ENCODE peak calls at places on chromosomes 13 and 19, in four cellular contexts. C is Peyer's patch, M is globus pallidus, Z is endothelial cell. O is an unnamed sample.

GRCh38 chr19:42466521-42467436 is 24.0 kb upstream of the CXCL17 start:
- DNase-seq in Z (no peak), C (no peak), M (peak; percentile 46), O (no peak)

GRCh38 chr19:13234518-13234917 is 84.3 kb downstream of the IER2 start:
- DNase-seq in M (no peak), Z (no peak), C (peak; percentile 83), O (no peak)

GRCh38 chr13:101942038-101942437 is 459.8 kb downstream of the FGF14 start:
- DNase-seq in Z (peak; percentile 54), M (peak; percentile 38), C (no peak), O (peak; percentile 54)

GRCh38 chr19:16153582-16154336 is 10.3 kb downstream of the HSH2D start:
- DNase-seq in C (no peak), Z (no peak), M (no peak), O (no peak)

GRCh38 chr19:13275016-13275722 is 125.0 kb downstream of the IER2 start:
- DNase-seq in Z (no peak), M (no peak), C (no peak), O (no peak)

GRCh38 chr19:18223860-18224524 is 2.2 kb downstream of the PDE4C start:
- DNase-seq in M (peak; percentile 12), C (peak; percentile 61), Z (peak; percentile 72), O (no peak)

GRCh38 chr19:38429055-38429810 is 3.2 kb upstream of the RASGRP4 start:
- DNase-seq in Z (no peak), M (no peak), C (no peak), O (no peak)

GRCh38 chr13:40408602-40409001 is 257.8 kb downstream of the FOXO1 start:
- DNase-seq in M (no peak), Z (no peak), C (no peak), O (peak; percentile 51)

GRCh38 chr13:97367016-97367415 is 67.0 kb upstream of the RAP2A start:
- DNase-seq in Z (no peak), C (no peak), M (peak; percentile 51), O (no peak)

GRCh38 chr19:39539165-39539518 is 819 bp downstream of the EID2 start:
- DNase-seq in Z (no peak), C (no peak), M (no peak), O (peak; percentile 44)

GRCh38 chr13:112881656-112882554 is 87.1 kb upstream of the MCF2L start:
- DNase-seq in C (no peak), Z (no peak), M (no peak), O (no peak)

GRCh38 chr13:43331676-43332075 is 308.3 kb downstream of the DNAJC15 start:
- DNase-seq in Z (no peak), C (no peak), M (peak; percentile 78), O (peak; percentile 35)

GRCh38 chr19:48152552-48152951 is 17.6 kb downstream of the LIG1 start:
- DNase-seq in Z (peak; percentile 65), M (peak; percentile 67), C (peak; percentile 91), O (peak; percentile 35)

GRCh38 chr13:100597253-100597652 is 8.7 kb upstream of the GGACT start:
- DNase-seq in C (no peak), M (no peak), Z (no peak), O (no peak)

GRCh38 chr19:47111081-47111589 is 2.4 kb downstream of the ZC3H4 start:
- DNase-seq in M (no peak), C (peak; percentile 69), Z (no peak), O (no peak)

GRCh38 chr19:28615546-28615916 is 597.4 kb downstream of the UQCRFS1 start:
- DNase-seq in C (no peak), M (no peak), Z (no peak), O (no peak)

GRCh38 chr13:30668305-30668704 is 50.6 kb downstream of the USPL1 start:
- DNase-seq in M (no peak), C (no peak), Z (no peak), O (no peak)

O was measured in bronchial epithelial cell.